ENCODE peak calls at places on chromosomes 13 and 19, in six cellular contexts. W is neuronal stem cell, H is H9, L is IMR-90, N is H1, T is mesenchymal stem cell. Q is an unnamed sample.

GRCh38 chr19:48627211-48627864 is 8.0 kb downstream of the SPHK2 start:
- DNase-seq in W (no peak), H (peak; percentile 34), L (no peak), N (no peak), T (no peak), Q (no peak)

GRCh38 chr13:52414963-52415362 is 9.0 kb upstream of the THSD1 start:
- DNase-seq in W (no peak), H (no peak), L (peak; percentile 69), N (no peak), T (peak; percentile 34), Q (peak; percentile 76)

GRCh38 chr13:76597868-76598267 is 288.3 kb downstream of the KCTD12 start:
- DNase-seq in W (no peak), H (no peak), L (no peak), N (no peak), T (no peak), Q (no peak)

GRCh38 chr13:112325142-112325808 is 50.9 kb upstream of the SPACA7 start:
- DNase-seq in W (no peak), H (no peak), L (no peak), N (no peak), T (no peak), Q (no peak)

GRCh38 chr13:31380728-31381127 is 181.0 kb downstream of the B3GLCT start:
- DNase-seq in W (peak; percentile 37), H (no peak), L (no peak), N (no peak), T (no peak), Q (no peak)

GRCh38 chr13:100514788-100515409 is 73.7 kb downstream of the GGACT start:
- DNase-seq in W (peak; percentile 72), H (peak; percentile 82), L (peak; percentile 75), N (peak; percentile 92), T (peak; percentile 72), Q (peak; percentile 80)

GRCh38 chr13:83453723-83454122 is 428.6 kb downstream of the SLITRK1 start:
- DNase-seq in W (no peak), H (no peak), L (no peak), N (no peak), T (no peak), Q (no peak)

GRCh38 chr13:108377646-108378206 is 108.2 kb downstream of the TNFSF13B start:
- DNase-seq in W (no peak), H (no peak), L (no peak), N (no peak), T (no peak), Q (no peak)

GRCh38 chr13:110555601-110556223 is 5.8 kb downstream of the RAB20 start:
- DNase-seq in W (no peak), H (no peak), L (no peak), N (no peak), T (no peak), Q (no peak)

GRCh38 chr13:95710313-95710712 is 33.4 kb downstream of the DNAJC3 start:
- DNase-seq in W (no peak), H (no peak), L (peak; percentile 84), N (no peak), T (peak; percentile 61), Q (peak; percentile 31)

GRCh38 chr13:78182813-78183212 is 264.2 kb upstream of the EDNRB start:
- DNase-seq in W (no peak), H (no peak), L (no peak), N (no peak), T (no peak), Q (no peak)

GRCh38 chr19:57682226-57682766 is 519 bp downstream of the ZNF551 start:
- DNase-seq in W (no peak), H (no peak), L (no peak), N (no peak), T (no peak), Q (no peak)
- H2AK5ac ChIP-seq in W (peak overlapping the region; percentile 97), H (no peak overlapping the region), L (peak overlapping the region; percentile 18), N (no peak overlapping the region), T (peak overlapping the region; percentile 35), Q (peak overlapping the region; percentile 65)

DNA sequence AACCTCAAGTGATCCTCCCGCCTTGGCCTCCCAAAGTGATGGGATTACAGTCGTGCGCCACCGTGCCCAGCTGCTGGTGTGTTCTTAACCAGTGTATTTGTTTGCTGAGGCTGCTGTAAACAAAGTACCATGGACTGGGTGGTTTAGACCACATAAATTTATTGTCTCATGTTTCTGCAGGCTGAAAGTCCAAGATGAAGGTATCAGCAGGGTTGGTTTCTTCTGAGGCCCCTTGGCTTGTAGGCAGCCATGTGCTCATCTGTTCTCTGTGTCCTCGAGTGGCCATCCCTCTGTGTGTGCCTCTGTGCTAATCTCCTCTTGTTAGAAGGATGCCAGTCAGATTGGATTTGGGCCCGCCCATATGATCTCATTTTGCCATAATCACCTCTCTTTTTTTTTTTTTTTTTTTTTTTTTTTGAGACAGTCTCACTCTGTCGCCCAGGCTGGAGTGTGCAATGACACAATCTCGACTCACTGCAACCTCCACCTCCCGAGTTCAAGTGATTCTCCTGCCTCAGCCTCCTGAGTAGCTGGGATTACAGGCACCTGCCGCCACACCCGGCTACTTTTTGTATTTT is 31.8 kb downstream of the PEX11G start:
- DNase-seq in W (no peak), H (no peak), L (no peak), N (no peak), T (no peak), Q (no peak)
- H3K4me1 ChIP-seq in W (no peaks in the 10 kb centered on the region), H (no peaks in the 10 kb centered on the region), L (no peaks in the 10 kb centered on the region), N (no peaks in the 10 kb centered on the region), T (peaks cover 19% of the 10 kb centered on the region), Q (peaks cover 16% of the 10 kb centered on the region)

GRCh38 chr13:46359731-46360130 is 27.3 kb downstream of the RUBCNL start:
- DNase-seq in W (no peak), H (no peak), L (peak; percentile 22), N (no peak), T (peak; percentile 27), Q (no peak)

GRCh38 chr13:46352810-46353209 is 34.2 kb downstream of the RUBCNL start:
- DNase-seq in W (no peak), H (no peak), L (no peak), N (no peak), T (no peak), Q (peak; percentile 71)

GRCh38 chr13:46355906-46356305 is 31.1 kb downstream of the RUBCNL start:
- DNase-seq in W (no peak), H (no peak), L (no peak), N (no peak), T (no peak), Q (no peak)

GRCh38 chr13:46354143-46355087 is 32.6 kb downstream of the RUBCNL start:
- DNase-seq in W (no peak), H (no peak), L (peak; percentile 88), N (no peak), T (peak; percentile 97), Q (peak; percentile 67)

DNA sequence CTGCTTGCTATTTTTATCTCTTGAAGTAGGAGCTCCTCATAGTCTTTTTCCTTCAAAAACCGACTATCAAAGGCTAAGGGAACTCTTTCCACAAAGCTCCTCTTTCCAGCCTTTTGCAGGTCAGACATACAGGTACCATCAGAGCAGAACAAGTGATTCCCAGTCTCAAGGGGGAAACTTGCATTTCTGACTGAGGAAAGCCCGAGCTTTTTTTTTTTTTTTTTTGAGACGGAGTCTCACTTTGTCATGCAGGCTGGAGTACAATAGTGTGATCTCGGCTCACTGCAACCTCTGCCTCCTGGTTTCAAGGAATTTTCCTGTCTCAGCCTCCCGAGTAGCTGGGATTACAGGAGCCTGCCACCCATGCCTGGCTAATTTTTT is 32.0 kb downstream of the RUBCNL start:
- DNase-seq in W (no peak), H (no peak), L (no peak), N (no peak), T (no peak), Q (no peak)
- H2AFZ ChIP-seq in W (no peak overlapping the region), H (peak overlapping the region; percentile 17), L (no peak overlapping the region), N (no peak overlapping the region), T (no peak overlapping the region), Q (no peak overlapping the region)

GRCh38 chr19:46787331-46788100 is 878 bp downstream of the SLC1A5 start:
- DNase-seq in W (peak; percentile 52), H (peak; percentile 56), L (peak; percentile 63), N (peak; percentile 64), T (peak; percentile 79), Q (peak; percentile 52)
- H2AK5ac ChIP-seq in W (peak overlapping the region; percentile 78), H (no peak overlapping the region), L (peak overlapping the region; percentile 76), N (no peak overlapping the region), T (no peak overlapping the region), Q (peak overlapping the region; percentile 81)

GRCh38 chr19:19487077-19488040 is 28.0 kb downstream of the TSSK6 start:
- DNase-seq in W (no peak), H (no peak), L (no peak), N (no peak), T (no peak), Q (no peak)
- H3K4me1 ChIP-seq in W (peaks cover 36% of the 10 kb centered on the region), H (peaks cover 9% of the 10 kb centered on the region), L (peaks cover 45% of the 10 kb centered on the region), N (peaks cover 27% of the 10 kb centered on the region), T (peaks cover 60% of the 10 kb centered on the region), Q (peaks cover 53% of the 10 kb centered on the region)

DNA sequence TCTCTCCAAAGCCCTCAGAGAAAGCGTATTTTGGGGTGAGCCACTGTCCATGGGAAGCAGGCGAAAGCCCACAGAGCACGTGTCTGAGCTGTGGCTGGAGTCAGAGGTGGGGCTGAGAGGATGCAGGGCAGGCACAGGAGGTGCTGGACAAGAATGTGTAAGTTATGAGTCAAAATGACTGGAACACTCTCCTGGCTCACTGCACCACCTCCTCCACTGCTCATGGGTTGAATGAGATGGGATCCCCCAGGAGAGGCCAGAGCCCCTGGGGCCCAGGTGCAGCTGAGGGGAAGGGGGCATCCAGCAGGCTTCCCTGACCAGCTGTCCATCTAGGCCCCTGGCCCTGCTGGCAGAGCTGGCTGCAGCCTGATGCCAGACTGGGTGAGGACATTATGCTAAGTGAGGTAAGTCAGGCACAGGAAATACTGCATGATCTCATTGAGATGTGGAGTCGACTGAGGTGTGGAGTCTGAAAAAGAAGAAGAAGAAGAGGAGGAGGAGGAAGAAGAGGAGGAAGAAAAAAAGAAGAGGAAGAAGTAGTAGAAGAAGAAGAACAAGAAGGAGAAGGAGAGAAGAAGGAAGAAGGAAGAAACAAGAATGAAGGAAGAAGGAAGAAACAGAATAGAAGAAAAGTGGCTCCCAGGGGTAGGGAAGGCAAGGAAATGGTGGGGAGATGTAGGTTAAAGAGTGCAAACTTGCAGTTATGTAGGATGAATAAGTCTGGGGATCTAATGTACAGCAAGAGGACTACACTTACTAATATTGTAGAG is 747.4 kb downstream of the UQCRFS1 start:
- DNase-seq in W (no peak), H (no peak), L (no peak), N (no peak), T (no peak), Q (no peak)
- H2AFZ ChIP-seq in W (no peak overlapping the region), H (no peak overlapping the region), L (no peak overlapping the region), N (no peak overlapping the region), T (no peak overlapping the region), Q (no peak overlapping the region)

GRCh38 chr19:27846944-27847343 is 1366.0 kb downstream of the UQCRFS1 start:
- DNase-seq in W (no peak), H (no peak), L (no peak), N (no peak), T (no peak), Q (no peak)
- H2AK5ac ChIP-seq in W (no peak overlapping the region), H (no peak overlapping the region), L (no peak overlapping the region), N (no peak overlapping the region), T (no peak overlapping the region), Q (no peak overlapping the region)

DNA sequence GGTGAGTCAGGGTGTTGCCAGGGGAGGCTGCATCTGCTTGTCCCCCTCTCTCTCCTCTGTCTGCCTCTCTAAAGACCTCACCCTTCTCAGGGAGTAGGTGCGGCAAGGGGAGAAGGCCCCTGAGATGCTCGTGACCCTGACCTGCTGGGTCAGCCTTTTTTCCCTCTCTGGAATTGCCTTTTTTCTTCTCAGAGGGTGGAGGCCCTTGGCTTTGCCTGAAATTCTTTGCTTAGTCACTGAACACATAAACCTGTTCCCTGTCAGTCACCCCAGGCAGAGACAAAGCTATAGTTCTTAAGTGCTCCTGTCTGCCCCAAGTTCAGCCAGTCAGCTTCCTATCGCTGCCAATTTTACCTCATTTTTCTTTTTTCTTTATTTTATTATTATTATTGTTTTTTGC is 35.2 kb upstream of the PEG3 start:
- DNase-seq in W (no peak), H (no peak), L (no peak), N (no peak), T (no peak), Q (no peak)
- H3K4me1 ChIP-seq in W (no peaks in the 10 kb centered on the region), H (no peaks in the 10 kb centered on the region), L (no peaks in the 10 kb centered on the region), N (no peaks in the 10 kb centered on the region), T (no peaks in the 10 kb centered on the region), Q (no peaks in the 10 kb centered on the region)